ENCODE peak calls at places on chromosomes 16 and 17, in eight cellular contexts. S is kidney epithelial cell, L is fibroblast of pulmonary artery, W is GM10248, T is H1, N is WTC11, X is astrocyte of the spinal cord, M is progenitor cell of endocrine pancreas. V is an unnamed sample.

GRCh38 chr16:28876016-28876659 is 2.1 kb upstream of the ATP2A1 start:
- DNase-seq in W (no peak), S (no peak), L (no peak), N (no peak), T (no peak), X (no peak), M (no peak), V (no peak)

GRCh38 chr17:49024523-49024922 is 27.3 kb downstream of the IGF2BP1 start:
- DNase-seq in S (no peak), W (no peak), X (no peak), N (no peak), T (no peak), L (no peak), M (no peak), V (no peak)

GRCh38 chr16:50202926-50203624 is 50.0 kb downstream of the TENT4B start:
- DNase-seq in X (peak), M (no peak), T (no peak), L (peak), W (no peak), N (no peak), S (peak), V (no peak)

GRCh38 chr17:38663964-38664644 is 10.7 kb downstream of the EPOP start:
- DNase-seq in L (no peak), T (no peak), S (no peak), M (no peak), W (no peak), N (no peak), X (no peak), V (no peak)

GRCh38 chr17:69535022-69535570 is 120.6 kb downstream of the MAP2K6 start:
- DNase-seq in X (no peak), S (no peak), T (no peak), W (no peak), L (no peak), N (no peak), M (no peak), V (no peak)

GRCh38 chr17:66492080-66492479 is 189.7 kb downstream of the PRKCA start:
- DNase-seq in L (no peak), X (no peak), S (no peak), M (no peak), W (no peak), T (no peak), N (no peak), V (no peak)

GRCh38 chr17:78174870-78175642 is 6.7 kb downstream of the SYNGR2 start:
- DNase-seq in M (no peak), L (no peak), X (no peak), S (no peak), W (no peak), N (peak), T (peak), V (no peak)

GRCh38 chr16:70294385-70295029 is 4.5 kb upstream of the DDX19B start:
- DNase-seq in L (no peak), M (no peak), W (no peak), N (no peak), T (no peak), S (no peak), X (no peak), V (no peak)

GRCh38 chr16:89983550-89983949 is 35.0 kb downstream of the DEF8 start:
- DNase-seq in S (no peak), W (no peak), X (no peak), N (no peak), T (no peak), L (no peak), M (no peak), V (no peak)

GRCh38 chr16:25264599-25264998 is 7.0 kb upstream of the ZKSCAN2 start:
- DNase-seq in S (no peak), L (peak), M (no peak), X (peak), T (no peak), N (peak), W (no peak), V (no peak)

GRCh38 chr16:69724981-69725479 is 1.3 kb downstream of the NQO1 start:
- DNase-seq in W (peak), L (peak), T (no peak), S (no peak), M (no peak), N (no peak), X (no peak), V (no peak)

GRCh38 chr16:11308493-11309283 is 27.6 kb upstream of the PRM1 start:
- DNase-seq in T (no peak), W (no peak), S (no peak), X (no peak), M (no peak), N (peak), L (no peak), V (no peak)
- TF ChIP-seq CTCF in T (no peak), W (no peak), S (no peak), X (no peak), M (no peak), N (no peak), L (no peak), V (no peak)

GRCh38 chr17:30291571-30292489 is at the start of gene BLMH:
- DNase-seq in W (peak), L (peak), X (peak), S (no peak), N (peak), M (peak), T (peak), V (peak)
- TF ChIP-seq CTCF in W (no peak), L (no peak), X (no peak), S (no peak), N (no peak), M (no peak), T (peak), V (no peak)

GRCh38 chr17:45256114-45256966 is 5.6 kb downstream of the SPATA32 start:
- DNase-seq in N (no peak), X (no peak), S (peak), M (no peak), L (no peak), W (no peak), T (no peak), V (no peak)
- TF ChIP-seq CTCF in N (no peak), X (no peak), S (peak), M (peak), L (no peak), W (no peak), T (peak), V (no peak)

DNA sequence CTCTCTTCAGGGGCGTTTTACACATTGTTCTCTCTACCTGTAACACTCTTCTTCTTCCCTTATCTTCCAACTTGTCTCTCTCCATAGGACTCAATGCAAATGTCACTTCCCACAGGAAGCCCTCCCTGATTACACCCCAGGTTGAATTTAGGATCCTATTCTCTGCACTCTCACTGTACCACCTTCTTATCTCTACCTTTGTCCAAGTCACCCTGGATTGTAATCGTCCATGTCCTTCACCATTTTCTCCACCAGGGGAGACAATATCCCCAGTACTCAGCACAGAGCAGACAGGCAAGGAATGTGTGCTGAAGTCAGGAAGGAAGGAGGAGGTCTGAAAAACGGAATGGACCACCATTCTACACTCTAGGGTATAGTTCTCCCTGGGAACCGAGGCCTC is 14.1 kb downstream of the C16orf82 start:
- DNase-seq in W (no peak), M (no peak), X (no peak), L (peak), S (no peak), T (no peak), N (peak), V (no peak)
- TF ChIP-seq CTCF in W (peak), M (peak), X (peak), L (peak), S (peak), T (peak), N (peak), V (peak)

V was measured in glutamatergic neuron.